ENCODE peak calls at places on chromosomes 16 and 17, in seven cellular contexts. M is activated naive CD8-positive, alpha-beta T cell treated with anti-CD3 and anti-CD28 coated beads, Interleukin-2, amount 50 U/mL, for 24 hours; P is esophagus muscularis mucosa; T is NCI-H1092 treated with DMSO at 0.1 percent for 48 hours; D is activated CD4-positive, alpha-beta T cell treated with anti-CD3 and anti-CD28 coated beads for 48 hours; B is HT1080; Y is left cardiac atrium. V is an unnamed sample.

GRCh38 chr16:6861136-6861535 is 471.5 kb upstream of the RBFOX1 start:
- DNase-seq in T (no peak), D (no peak), M (no peak), B (no peak), P (no peak), Y (no peak), V (no peak)

GRCh38 chr17:82414548-82415281 is 3.4 kb upstream of the HEXD start:
- DNase-seq in P (no peak), Y (peak; percentile 81), D (peak; percentile 86), B (peak; percentile 35), M (peak; percentile 79), T (peak; percentile 21), V (peak; percentile 34)

GRCh38 chr16:53434436-53435065 is at the start of gene RBL2:
- DNase-seq in T (peak; percentile 75), Y (peak; percentile 89), B (peak; percentile 70), D (peak; percentile 87), M (peak; percentile 88), P (peak; percentile 93), V (peak; percentile 71)

GRCh38 chr17:8003594-8004181 is 1.3 kb downstream of the GUCY2D start:
- DNase-seq in M (no peak), D (no peak), B (no peak), T (no peak), Y (no peak), P (no peak), V (no peak)

GRCh38 chr16:10180771-10181163 is 1.5 kb downstream of the GRIN2A start:
- DNase-seq in P (no peak), T (no peak), M (peak; percentile 49), B (no peak), D (peak; percentile 62), Y (peak; percentile 40), V (no peak)

GRCh38 chr16:12289175-12290063 is 312.9 kb downstream of the SNX29 start:
- DNase-seq in P (no peak), B (no peak), M (no peak), T (no peak), D (no peak), Y (no peak), V (no peak)

GRCh38 chr17:3678095-3678820 is 9.6 kb downstream of the EMC6 start:
- DNase-seq in D (no peak), B (peak; percentile 22), P (no peak), M (no peak), T (no peak), Y (no peak), V (no peak)

GRCh38 chr17:28745052-28745776 is 1.4 kb downstream of the TRAF4 start:
- DNase-seq in D (peak; percentile 42), M (peak; percentile 41), B (peak; percentile 68), Y (peak; percentile 52), P (no peak), T (peak; percentile 48), V (peak; percentile 58)

GRCh38 chr17:11144358-11145233 is 96.4 kb upstream of the SHISA6 start:
- DNase-seq in Y (peak; percentile 31), M (no peak), B (peak; percentile 52), D (peak; percentile 13), P (no peak), T (no peak), V (no peak)

GRCh38 chr16:85369741-85370528 is 243.2 kb upstream of the GSE1 start:
- DNase-seq in M (peak; percentile 71), T (peak; percentile 32), P (no peak), Y (peak; percentile 74), B (peak; percentile 45), D (peak; percentile 65), V (no peak)

GRCh38 chr17:82247856-82248671 is 19.2 kb downstream of the SLC16A3 start:
- DNase-seq in B (no peak), P (no peak), T (no peak), Y (no peak), D (no peak), M (no peak), V (no peak)

GRCh38 chr16:68190099-68190498 is 45.8 kb downstream of the ESRP2 start:
- DNase-seq in M (no peak), Y (no peak), P (no peak), T (no peak), D (no peak), B (no peak), V (no peak)

GRCh38 chr16:20318437-20318836 is 8.9 kb downstream of the GP2 start:
- DNase-seq in Y (no peak), P (no peak), B (no peak), T (no peak), M (no peak), D (no peak), V (no peak)

GRCh38 chr17:15981646-15982580 is 17.6 kb downstream of the ZSWIM7 start:
- DNase-seq in M (no peak), Y (no peak), D (no peak), T (no peak), B (peak; percentile 63), P (no peak), V (no peak)

GRCh38 chr17:60887607-60888028 is 210.0 kb downstream of the BCAS3 start:
- DNase-seq in B (no peak), T (peak; percentile 32), M (no peak), Y (no peak), P (no peak), D (no peak), V (no peak)

GRCh38 chr17:45575126-45575885 is 84.8 kb upstream of the PLEKHM1 start:
- DNase-seq in B (no peak), P (no peak), Y (no peak), D (no peak), M (no peak), T (no peak), V (no peak)

GRCh38 chr16:2194852-2195315 is 1.5 kb downstream of the CASKIN1 start:
- DNase-seq in P (no peak), T (peak; percentile 74), M (peak; percentile 39), Y (no peak), D (peak; percentile 60), B (peak; percentile 67), V (peak; percentile 49)

GRCh38 chr17:49210158-49211029 is at the start of the genes ABI3 and GNGT2:
- DNase-seq in Y (peak; percentile 79), B (peak; percentile 88), T (no peak), D (peak; percentile 79), M (peak; percentile 73), P (no peak), V (no peak)

GRCh38 chr16:62205459-62205858 is 169.2 kb upstream of the CDH8 start:
- DNase-seq in Y (no peak), P (no peak), D (no peak), B (no peak), M (no peak), T (no peak), V (no peak)

GRCh38 chr17:77212081-77212832 is 71.5 kb downstream of the SEC14L1 start:
- DNase-seq in B (no peak), P (no peak), T (no peak), D (no peak), Y (no peak), M (no peak), V (no peak)

GRCh38 chr16:72530434-72530833 is 358.5 kb upstream of the PMFBP1 start:
- DNase-seq in M (no peak), P (no peak), D (no peak), T (no peak), B (peak; percentile 90), Y (no peak), V (no peak)

GRCh38 chr16:2428051-2428786 is 1.0 kb upstream of the CCNF start:
- DNase-seq in D (peak; percentile 35), P (no peak), B (peak; percentile 28), M (peak; percentile 37), Y (peak; percentile 43), T (peak; percentile 58), V (no peak)

GRCh38 chr17:38743556-38744171 is 4.5 kb downstream of the PCGF2 start:
- DNase-seq in M (no peak), B (no peak), D (no peak), Y (no peak), T (peak; percentile 79), P (no peak), V (peak; percentile 92)

GRCh38 chr17:29570521-29570920 is 2.0 kb downstream of the TP53I13 start:
- DNase-seq in M (no peak), D (no peak), B (no peak), T (no peak), P (no peak), Y (no peak), V (no peak)

GRCh38 chr16:57723170-57723569 is 12.4 kb upstream of the KATNB1 start:
- DNase-seq in M (no peak), P (no peak), D (no peak), Y (no peak), T (no peak), B (no peak), V (no peak)

GRCh38 chr17:45394001-45394912 is 38.4 kb downstream of the ARHGAP27 start:
- DNase-seq in B (no peak), D (no peak), M (no peak), Y (no peak), P (no peak), T (no peak), V (no peak)

GRCh38 chr17:12896386-12896785 is 107.1 kb downstream of the ARHGAP44 start:
- DNase-seq in P (no peak), D (no peak), B (no peak), M (no peak), T (no peak), Y (no peak), V (no peak)

GRCh38 chr17:80291691-80292487 is 31.2 kb downstream of the RNF213 start:
- DNase-seq in P (no peak), T (no peak), Y (no peak), B (no peak), M (no peak), D (no peak), V (no peak)

GRCh38 chr16:2155091-2156024 is at the start of gene TRAF7:
- DNase-seq in Y (peak; percentile 99), T (peak; percentile 100), D (peak; percentile 98), P (peak; percentile 100), M (peak; percentile 96), B (peak; percentile 100), V (peak; percentile 100)